ENCODE peak calls at places on chromosomes 2 and 18, in five cellular contexts. R is memory B cell, O is kidney, A is RPMI7951, P is NCI-H510A treated with DMSO at 0.1 percent for 48 hours. T is an unnamed sample.

GRCh38 chr2:10901160-10901559 is 10.6 kb upstream of the KCNF1 start:
- DNase-seq in R (no peak), O (no peak), A (peak; percentile 91), P (peak; percentile 63), T (no peak)

GRCh38 chr2:39325966-39326365 is 82.2 kb upstream of the CDKL4 start:
- DNase-seq in R (no peak), O (no peak), A (peak; percentile 24), P (no peak), T (no peak)

GRCh38 chr2:238425505-238425978 is 1.2 kb upstream of the ASB1 start:
- DNase-seq in R (no peak), O (no peak), A (no peak), P (peak; percentile 46), T (no peak)

GRCh38 chr18:49973592-49973991 is 160.3 kb upstream of the ACAA2 start:
- DNase-seq in R (no peak), O (no peak), A (no peak), P (no peak), T (no peak)

GRCh38 chr2:230809677-230810251 is 55.0 kb upstream of the ITM2C start:
- DNase-seq in R (no peak), O (no peak), A (no peak), P (no peak), T (no peak)

GRCh38 chr2:75035444-75036353 is 77.3 kb downstream of the POLE4 start:
- DNase-seq in R (no peak), O (no peak), A (peak; percentile 26), P (no peak), T (peak; percentile 5)

GRCh38 chr2:72148391-72148974 is 821 bp upstream of the CYP26B1 start:
- DNase-seq in R (peak; percentile 11), O (no peak), A (peak; percentile 63), P (no peak), T (no peak)

GRCh38 chr2:156192468-156192867 is 140.1 kb downstream of the NR4A2 start:
- DNase-seq in R (no peak), O (no peak), A (no peak), P (no peak), T (no peak)

GRCh38 chr2:100781009-100781325 is 39.0 kb upstream of the NPAS2 start:
- DNase-seq in R (no peak), O (no peak), A (no peak), P (no peak), T (no peak)

GRCh38 chr2:233837694-233838229 is 16.6 kb downstream of the HJURP start:
- DNase-seq in R (no peak), O (no peak), A (no peak), P (no peak), T (no peak)

GRCh38 chr2:98730053-98730850 is 680 bp downstream of the MGAT4A start:
- DNase-seq in R (peak; percentile 47), O (peak; percentile 85), A (no peak), P (peak; percentile 37), T (no peak)

GRCh38 chr2:121360566-121361300 is 75.7 kb upstream of the TFCP2L1 start:
- DNase-seq in R (no peak), O (no peak), A (peak; percentile 81), P (no peak), T (peak; percentile 49)

GRCh38 chr2:21772624-21773023 is 648.9 kb downstream of the TDRD15 start:
- DNase-seq in R (no peak), O (no peak), A (no peak), P (no peak), T (no peak)

GRCh38 chr2:223760838-223761502 is 76.4 kb downstream of the AP1S3 start:
- DNase-seq in R (no peak), O (peak; percentile 89), A (peak; percentile 96), P (no peak), T (peak; percentile 52)

GRCh38 chr2:12412898-12413305 is 303.8 kb upstream of the TRIB2 start:
- DNase-seq in R (no peak), O (no peak), A (peak; percentile 87), P (no peak), T (peak; percentile 10)

GRCh38 chr2:118786691-118787090 is 60.8 kb downstream of the EN1 start:
- DNase-seq in R (no peak), O (no peak), A (no peak), P (no peak), T (no peak)

GRCh38 chr2:72917875-72918660 is 749 bp downstream of the EMX1 start:
- DNase-seq in R (no peak), O (no peak), A (no peak), P (no peak), T (no peak)

GRCh38 chr18:29181151-29181901 is 1004.4 kb upstream of the CDH2 start:
- DNase-seq in R (no peak), O (no peak), A (peak; percentile 79), P (no peak), T (peak; percentile 49)

GRCh38 chr2:30865892-30866681 is 58.8 kb upstream of the CAPN13 start:
- DNase-seq in R (no peak), O (no peak), A (no peak), P (no peak), T (no peak)

GRCh38 chr2:192885569-192886160 is 690.9 kb upstream of the TMEFF2 start:
- DNase-seq in R (no peak), O (no peak), A (no peak), P (peak; percentile 66), T (no peak)

GRCh38 chr18:48660346-48661228 is 121.8 kb downstream of the CTIF start:
- DNase-seq in R (no peak), O (no peak), A (no peak), P (no peak), T (no peak)

GRCh38 chr2:219178377-219179175 is 501 bp downstream of the RETREG2 start:
- DNase-seq in R (no peak), O (no peak), A (peak; percentile 47), P (peak; percentile 18), T (no peak)

GRCh38 chr18:33210575-33211189 is 229.8 kb downstream of the CCDC178 start:
- DNase-seq in R (no peak), O (no peak), A (no peak), P (peak; percentile 96), T (no peak)

GRCh38 chr2:204550738-204551137 is 5.5 kb downstream of the PARD3B start:
- DNase-seq in R (no peak), O (no peak), A (peak; percentile 36), P (no peak), T (no peak)

T was measured in pulmonary artery endothelial cell.